ENCODE peak calls at places on chromosomes 11 and 22, in five cellular contexts. Y is endothelial cell, P is HepG2, E is hepatocyte, M is H9. Z is an unnamed sample.

GRCh38 chr11:101127348-101127698 is 2.3 kb downstream of the PGR start:
- DNase-seq in E (peak; percentile 28), P (no peak), Y (peak; percentile 29), M (peak; percentile 50), Z (no peak)

GRCh38 chr22:23847991-23848864 is 9.4 kb upstream of the DERL3 start:
- DNase-seq in P (no peak), Y (no peak), M (peak; percentile 71), E (no peak), Z (no peak)

GRCh38 chr22:22893077-22893805 is 5.6 kb downstream of the IGLL5 start:
- DNase-seq in E (no peak), Y (no peak), P (no peak), M (no peak), Z (no peak)

GRCh38 chr22:17120711-17121234 is 387 bp downstream of the TMEM121B start:
- DNase-seq in P (no peak), M (no peak), Y (peak; percentile 28), E (peak; percentile 35), Z (no peak)

GRCh38 chr22:49036513-49036912 is 791.2 kb downstream of the BRD1 start:
- DNase-seq in E (no peak), M (no peak), P (no peak), Y (no peak), Z (no peak)

GRCh38 chr11:35307221-35307621 is 112.1 kb downstream of the SLC1A2 start:
- DNase-seq in M (no peak), Y (no peak), E (no peak), P (no peak), Z (no peak)

GRCh38 chr22:42620084-42620483 is 5.4 kb upstream of the POLDIP3 start:
- DNase-seq in E (no peak), Y (no peak), M (no peak), P (no peak), Z (no peak)

GRCh38 chr11:75150879-75151278 is at the start of gene SLCO2B1:
- DNase-seq in Y (no peak), M (no peak), P (no peak), E (peak; percentile 58), Z (no peak)

GRCh38 chr11:75565221-75565814 is 3.3 kb downstream of the SERPINH1 start:
- DNase-seq in Y (no peak), P (peak; percentile 57), M (peak; percentile 51), E (peak; percentile 81), Z (no peak)

GRCh38 chr11:79333381-79333780 is 107.4 kb downstream of the TENM4 start:
- DNase-seq in E (no peak), Y (no peak), M (no peak), P (no peak), Z (no peak)

GRCh38 chr11:132072044-132072879 is 701.8 kb downstream of the NTM start:
- DNase-seq in M (no peak), P (no peak), Y (no peak), E (no peak), Z (no peak)

GRCh38 chr11:48150213-48150612 is 66.4 kb upstream of the OR4B1 start:
- DNase-seq in M (no peak), P (no peak), E (no peak), Y (no peak), Z (no peak)

GRCh38 chr11:19714093-19714386 is 1.4 kb downstream of the NAV2 start:
- DNase-seq in E (peak; percentile 21), M (no peak), Y (no peak), P (no peak), Z (no peak)

GRCh38 chr11:93740031-93740801 is 1.1 kb downstream of the TAF1D start:
- DNase-seq in E (peak; percentile 46), P (peak; percentile 75), Y (peak; percentile 30), M (no peak), Z (no peak)

GRCh38 chr11:45161252-45162063 is 15.0 kb downstream of the PRDM11 start:
- DNase-seq in M (no peak), P (no peak), E (no peak), Y (no peak), Z (no peak)

GRCh38 chr11:34192481-34193401 is 87.3 kb downstream of the NAT10 start:
- DNase-seq in E (peak; percentile 44), M (no peak), P (no peak), Y (no peak), Z (no peak)

GRCh38 chr22:23970201-23970641 is 3.5 kb downstream of the DDTL start:
- DNase-seq in P (no peak), E (no peak), Y (no peak), M (no peak), Z (no peak)

GRCh38 chr11:104462346-104462745 is 298.4 kb upstream of the PDGFD start:
- DNase-seq in P (no peak), E (no peak), Y (no peak), M (no peak), Z (no peak)

GRCh38 chr22:38832005-38832978 is 11.5 kb downstream of the NPTXR start:
- DNase-seq in Y (no peak), E (no peak), P (no peak), M (no peak), Z (no peak)

GRCh38 chr11:44110231-44110679 is 14.8 kb downstream of the EXT2 start:
- DNase-seq in M (peak; percentile 50), E (peak; percentile 62), Y (peak; percentile 64), P (peak; percentile 47), Z (peak; percentile 27)

GRCh38 chr22:49712195-49712791 is 115.4 kb downstream of the BRD1 start:
- DNase-seq in M (peak; percentile 66), P (no peak), Y (peak; percentile 76), E (peak; percentile 69), Z (no peak)

GRCh38 chr11:30281476-30282288 is 41.2 kb upstream of the ARL14EP start:
- DNase-seq in E (no peak), M (no peak), P (no peak), Y (no peak), Z (no peak)

GRCh38 chr11:117217141-117217609 is 14.7 kb downstream of the PCSK7 start:
- DNase-seq in P (no peak), Y (no peak), E (no peak), M (no peak), Z (no peak)

GRCh38 chr11:73958521-73959141 is 7.8 kb downstream of the DNAJB13 start:
- DNase-seq in P (no peak), E (no peak), M (no peak), Y (no peak), Z (peak; percentile 6)

GRCh38 chr11:420911-421321 is 6.1 kb upstream of the SIGIRR start:
- DNase-seq in P (no peak), E (no peak), Y (no peak), M (no peak), Z (no peak)

GRCh38 chr11:86999859-87000753 is 37.6 kb upstream of the TMEM135 start:
- DNase-seq in P (peak; percentile 99), Y (no peak), M (no peak), E (peak; percentile 56), Z (no peak)

GRCh38 chr11:92667446-92668165 is 301.8 kb upstream of the MTNR1B start:
- DNase-seq in Y (no peak), E (no peak), P (no peak), M (peak; percentile 36), Z (no peak)

GRCh38 chr22:31344369-31345330 is 1.5 kb downstream of the PATZ1 start:
- DNase-seq in M (peak; percentile 41), P (no peak), E (peak; percentile 58), Y (no peak), Z (no peak)

GRCh38 chr22:24973867-24974266 is 21.4 kb downstream of the KIAA1671 start:
- DNase-seq in M (no peak), E (peak; percentile 67), P (no peak), Y (no peak), Z (no peak)

GRCh38 chr11:16993495-16993894 is 20.7 kb downstream of the PLEKHA7 start:
- DNase-seq in M (no peak), P (no peak), E (no peak), Y (no peak), Z (no peak)

GRCh38 chr11:119210035-119210434 is 3.9 kb downstream of the CBL start:
- DNase-seq in Y (no peak), P (no peak), E (no peak), M (no peak), Z (no peak)

GRCh38 chr22:22396741-22397291 is 111.7 kb downstream of the ZNF280B start:
- DNase-seq in E (no peak), M (no peak), P (no peak), Y (no peak), Z (no peak)

GRCh38 chr11:35260342-35260985 is 121.5 kb downstream of the CD44 start:
- DNase-seq in M (no peak), P (no peak), E (peak; percentile 25), Y (no peak), Z (no peak)

GRCh38 chr11:113273720-113274119 is 40.7 kb upstream of the TTC12 start:
- DNase-seq in Y (no peak), M (no peak), E (no peak), P (no peak), Z (peak; percentile 87)

DNA sequence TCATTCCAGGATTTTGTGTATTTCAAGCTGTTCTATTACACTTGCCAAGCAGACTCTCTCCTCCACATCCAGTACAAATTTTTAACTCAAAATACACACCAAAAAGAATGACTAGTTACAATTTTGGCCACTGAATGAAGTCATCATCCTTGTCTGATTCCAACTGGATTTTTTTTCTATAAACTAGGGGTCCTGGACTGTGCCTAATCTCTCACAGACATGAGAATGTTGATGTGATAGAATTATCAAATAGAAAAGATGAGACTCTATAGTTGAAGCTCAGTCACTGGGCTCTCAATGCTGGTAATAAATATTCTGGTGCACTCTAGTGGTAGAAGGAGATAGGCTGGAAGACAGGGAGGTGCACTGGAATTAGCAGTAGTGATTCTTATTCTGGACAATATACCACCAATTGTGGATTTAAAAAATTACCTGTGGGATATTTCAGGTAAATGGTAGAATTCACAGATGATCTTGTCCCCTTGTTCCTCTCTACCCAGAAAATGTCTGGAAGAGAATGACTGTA is 85.7 kb downstream of the FANCF start:
- DNase-seq in P (peak; percentile 9), M (no peak), E (peak; percentile 59), Y (no peak), Z (no peak)
- TF ChIP-seq CTCF in P (peak; percentile 52), M (peak; percentile 67), E (peak; percentile 77), Y (no peak), Z (peak; percentile 86)

GRCh38 chr11:64250875-64251721 is at the start of gene PLCB3:
- DNase-seq in M (peak; percentile 75), E (peak; percentile 87), Y (peak; percentile 82), P (no peak), Z (peak; percentile 89)
- TF ChIP-seq CTCF in M (peak; percentile 78), E (peak; percentile 81), Y (peak; percentile 90), P (peak; percentile 69), Z (peak; percentile 44)

GRCh38 chr11:70478194-70478890 is 80.0 kb downstream of the CTTN start:
- DNase-seq in Y (no peak), E (no peak), M (no peak), P (no peak), Z (no peak)
- TF ChIP-seq CTCF in Y (no peak), E (no peak), M (no peak), P (no peak), Z (no peak)

DNA sequence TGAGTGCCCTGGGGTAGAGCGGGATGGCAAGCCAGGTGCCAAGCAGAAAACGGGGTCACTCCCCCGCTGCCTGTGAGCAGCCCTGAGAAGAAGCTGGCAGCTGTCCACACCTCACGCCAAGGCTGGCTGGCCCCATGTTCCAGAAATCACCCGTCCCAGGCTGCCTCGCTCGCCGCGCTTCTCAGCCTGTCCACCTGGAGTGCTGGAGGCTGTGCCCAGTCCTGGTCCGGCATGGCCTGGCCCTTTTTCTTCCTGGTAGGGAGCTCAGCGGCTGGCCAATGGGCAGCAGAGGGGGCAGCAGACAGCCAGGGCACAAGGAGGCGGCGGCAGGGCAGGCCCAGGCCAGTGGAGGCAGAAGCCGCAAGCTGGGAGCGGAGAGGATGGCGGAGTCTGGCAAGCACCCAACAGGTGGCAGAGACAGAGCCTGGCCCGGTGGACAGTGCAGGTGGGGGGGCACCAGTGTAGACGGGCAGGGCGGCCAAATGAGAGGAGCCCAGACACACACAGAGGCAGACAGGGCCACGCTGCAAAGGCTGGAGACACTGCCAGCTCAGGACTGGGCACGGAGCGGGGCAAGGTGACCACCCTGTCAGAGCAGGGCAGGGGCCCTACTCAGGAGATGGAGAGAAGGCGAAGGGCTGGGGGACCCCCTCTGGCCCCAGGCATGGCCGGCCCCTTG is 37.2 kb upstream of the TH start:
- DNase-seq in M (peak; percentile 45), E (no peak), Y (no peak), P (peak; percentile 12), Z (no peak)
- TF ChIP-seq CTCF in M (peak; percentile 31), E (peak; percentile 18), Y (no peak), P (peak; percentile 22), Z (no peak)